ENCODE peak calls at places on chromosome X, in nine cellular contexts. T is K562, M is heart left ventricle, Z is lower leg skin, J is A549, G is HCT116, X is transverse colon, L is uterus, N is GM12892. V is an unnamed sample.

GRCh38 chrX:130079824-130080406 is 30.4 kb downstream of the ELF4 start:
- DNase-seq in G (peak), M (no peak), L (peak), Z (peak), N (no peak), X (peak), J (peak), T (peak), V (peak)

GRCh38 chrX:100895365-100896075 is 21.4 kb upstream of the NOX1 start:
- DNase-seq in G (peak), J (no peak), L (no peak), T (no peak), M (no peak), X (peak), N (no peak), Z (no peak), V (no peak)

GRCh38 chrX:1877780-1878179 is 262.9 kb downstream of the ASMT start:
- DNase-seq in X (no peak), T (no peak), M (no peak), G (no peak), J (no peak), N (no peak), Z (no peak), L (no peak), V (no peak)

GRCh38 chrX:103688949-103689348 is 2.5 kb upstream of the MORF4L2 start:
- DNase-seq in X (no peak), N (no peak), T (peak), L (no peak), J (peak), M (no peak), Z (no peak), G (no peak), V (no peak)

GRCh38 chrX:152299787-152300186 is 151.3 kb downstream of the GABRA3 start:
- DNase-seq in N (no peak), X (no peak), Z (no peak), L (no peak), M (no peak), J (no peak), G (no peak), T (no peak), V (no peak)

GRCh38 chrX:112840382-112841113 is at the start of gene AMOT:
- DNase-seq in N (peak), M (peak), J (peak), Z (peak), T (peak), G (peak), L (peak), X (peak), V (peak)

GRCh38 chrX:150146271-150146888 is 208.1 kb upstream of the EOLA2 start:
- DNase-seq in Z (no peak), X (no peak), G (no peak), M (no peak), T (no peak), L (no peak), J (no peak), N (no peak), V (no peak)

GRCh38 chrX:49029876-49030275 is 13.3 kb downstream of the TFE3 start:
- DNase-seq in L (no peak), J (no peak), M (no peak), Z (no peak), G (peak), X (peak), T (peak), N (no peak), V (no peak)

GRCh38 chrX:9997524-9997923 is 30.4 kb downstream of the CLDN34 start:
- DNase-seq in L (no peak), Z (no peak), G (no peak), X (no peak), M (no peak), T (no peak), N (no peak), J (no peak), V (no peak)

GRCh38 chrX:125398959-125399440 is 79.3 kb downstream of the TEX13C start:
- DNase-seq in L (no peak), X (no peak), M (no peak), G (no peak), N (no peak), Z (no peak), J (no peak), T (peak), V (no peak)

GRCh38 chrX:10050481-10050880 is 83.3 kb downstream of the CLDN34 start:
- DNase-seq in J (no peak), Z (peak), T (no peak), M (no peak), G (no peak), X (no peak), N (no peak), L (no peak), V (no peak)

GRCh38 chrX:107729558-107730297 is 45.9 kb downstream of the TSC22D3 start:
- DNase-seq in X (no peak), M (peak), G (no peak), N (no peak), Z (no peak), T (no peak), L (peak), J (no peak), V (no peak)

GRCh38 chrX:1945879-1946278 is 331.0 kb downstream of the ASMT start:
- DNase-seq in L (no peak), J (no peak), M (no peak), T (no peak), G (no peak), X (no peak), N (no peak), Z (peak), V (no peak)

GRCh38 chrX:27599928-27600327 is 9.8 kb downstream of the DCAF8L2 start:
- DNase-seq in T (no peak), L (no peak), G (no peak), M (no peak), X (no peak), J (peak), Z (no peak), N (no peak), V (peak)

GRCh38 chrX:63581390-63581789 is 203.6 kb downstream of the ARHGEF9 start:
- DNase-seq in G (no peak), J (no peak), L (no peak), X (no peak), N (no peak), Z (no peak), T (no peak), M (no peak), V (no peak)

GRCh38 chrX:110146521-110146920 is 143.6 kb downstream of the TMEM164 start:
- DNase-seq in N (no peak), J (peak), G (peak), T (peak), X (peak), M (no peak), L (peak), Z (no peak), V (no peak)

GRCh38 chrX:13053171-13053570 is 8.8 kb upstream of the FAM9C start:
- DNase-seq in J (no peak), N (no peak), T (no peak), Z (no peak), L (no peak), M (no peak), G (no peak), X (no peak), V (no peak)

GRCh38 chrX:83906921-83907320 is 46.0 kb downstream of the CYLC1 start:
- DNase-seq in J (no peak), L (no peak), N (no peak), G (no peak), M (no peak), Z (no peak), X (no peak), T (no peak), V (no peak)

GRCh38 chrX:3094261-3094660 is 53.0 kb downstream of the ARSF start:
- DNase-seq in J (peak), X (peak), T (no peak), L (no peak), Z (no peak), G (peak), M (no peak), N (no peak), V (no peak)

GRCh38 chrX:139429913-139430312 is 100.6 kb upstream of the F9 start:
- DNase-seq in G (no peak), N (no peak), T (no peak), X (no peak), Z (no peak), J (no peak), L (no peak), M (no peak), V (no peak)

GRCh38 chrX:2691543-2692220 is 587 bp downstream of the CD99 start:
- DNase-seq in L (peak), M (peak), X (peak), J (peak), Z (peak), T (peak), N (no peak), G (no peak), V (no peak)

GRCh38 chrX:2342281-2342688 is 158.5 kb downstream of the DHRSX start:
- DNase-seq in X (no peak), L (no peak), J (no peak), Z (peak), N (no peak), M (peak), T (no peak), G (no peak), V (no peak)

GRCh38 chrX:150450519-150451177 is 87.5 kb downstream of the MAMLD1 start:
- DNase-seq in M (no peak), N (no peak), J (no peak), G (no peak), T (no peak), Z (peak), X (no peak), L (no peak), V (no peak)

GRCh38 chrX:25011589-25012432 is 4.0 kb downstream of the ARX start:
- DNase-seq in X (no peak), T (no peak), M (no peak), Z (no peak), L (no peak), G (no peak), J (no peak), N (no peak), V (no peak)

GRCh38 chrX:129495941-129496340 is 27.3 kb downstream of the SMARCA1 start:
- DNase-seq in T (no peak), N (no peak), G (no peak), L (no peak), M (no peak), J (no peak), Z (no peak), X (no peak), V (no peak)

GRCh38 chrX:127762663-127763062 is 289.5 kb downstream of the ACTRT1 start:
- DNase-seq in G (no peak), J (no peak), M (no peak), X (no peak), Z (no peak), N (no peak), T (no peak), L (no peak), V (no peak)

GRCh38 chrX:41090568-41091238 is 5.5 kb downstream of the USP9X start:
- DNase-seq in Z (no peak), G (no peak), X (no peak), M (no peak), T (no peak), N (no peak), J (no peak), L (no peak), V (no peak)
- TF ChIP-seq POLR2A in Z (no peak), G (no peak), X (no peak), M (no peak), T (no peak), N (no peak), J (no peak), L (no peak), V (no peak)

DNA sequence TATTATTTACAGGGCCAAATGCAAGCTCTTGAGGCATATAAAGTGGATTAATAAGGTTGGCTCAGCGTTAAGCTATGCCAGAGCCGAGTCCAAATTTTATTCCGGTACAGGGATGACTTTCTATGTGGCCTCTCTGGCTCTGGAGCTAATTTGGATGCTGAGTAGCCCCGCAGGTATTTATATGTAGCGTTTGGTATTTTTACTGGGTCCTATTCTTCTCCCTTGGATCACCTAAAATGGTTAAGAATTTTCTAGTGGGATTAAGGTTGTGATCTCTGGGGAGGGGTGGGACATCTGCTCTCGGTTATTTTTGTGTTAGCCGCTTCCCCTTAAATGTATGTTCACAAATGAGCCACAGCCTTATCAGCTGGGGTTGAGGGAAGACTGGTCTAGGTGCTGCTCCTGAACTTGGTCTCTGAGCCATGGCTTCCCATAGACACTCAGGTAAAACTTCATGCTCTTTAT is 49.4 kb downstream of the FHL1 start:
- DNase-seq in T (no peak), X (no peak), N (no peak), G (no peak), Z (no peak), L (no peak), M (no peak), J (no peak), V (no peak)
- TF ChIP-seq POLR2A in T (no peak), X (peak), N (no peak), G (no peak), Z (no peak), L (no peak), M (no peak), J (no peak), V (no peak)

DNA sequence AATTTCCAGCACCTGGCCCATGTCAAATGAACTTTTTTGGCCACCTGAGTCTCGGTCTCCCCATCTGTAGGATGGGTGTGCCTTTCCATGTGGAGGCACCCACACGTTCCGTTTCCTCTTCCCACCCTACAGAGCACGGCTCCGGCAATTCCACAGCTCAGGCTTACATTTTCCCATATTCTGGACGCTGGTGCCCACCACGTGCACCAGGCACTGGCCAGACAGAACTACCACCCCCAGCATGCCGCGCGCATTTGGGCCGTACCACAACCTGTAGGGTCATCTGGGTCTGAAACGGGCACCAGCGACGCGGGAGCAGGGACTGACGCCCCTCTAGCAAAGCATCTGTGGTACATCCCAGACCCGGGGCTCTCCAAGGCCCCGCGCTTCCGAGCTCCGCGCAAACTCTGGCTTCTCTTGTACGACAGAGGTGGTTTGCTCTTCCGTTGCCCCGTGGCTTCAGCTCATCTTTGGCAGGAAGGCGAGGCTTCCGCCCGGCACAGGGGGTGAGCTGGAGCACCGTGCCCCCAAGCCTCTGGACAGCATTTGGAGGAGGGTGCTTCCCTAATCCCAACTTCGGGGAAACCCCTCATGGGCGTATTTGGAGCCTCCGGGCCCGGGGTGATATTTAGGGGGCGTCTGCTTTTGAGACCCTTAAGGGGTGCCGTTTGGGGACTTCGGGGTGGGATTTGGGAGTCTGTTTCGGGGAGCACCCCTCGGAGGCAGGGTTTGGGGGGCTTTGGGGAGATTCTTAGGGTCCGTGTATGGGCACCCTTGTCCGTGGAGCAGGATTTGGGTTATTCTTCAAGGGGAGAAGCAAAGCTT is 3.0 kb upstream of the UBA1 start:
- DNase-seq in Z (peak), N (peak), G (peak), L (peak), T (peak), X (peak), M (peak), J (peak), V (peak)
- TF ChIP-seq POLR2A in Z (no peak), N (peak), G (peak), L (no peak), T (peak), X (peak), M (no peak), J (peak), V (peak)

DNA sequence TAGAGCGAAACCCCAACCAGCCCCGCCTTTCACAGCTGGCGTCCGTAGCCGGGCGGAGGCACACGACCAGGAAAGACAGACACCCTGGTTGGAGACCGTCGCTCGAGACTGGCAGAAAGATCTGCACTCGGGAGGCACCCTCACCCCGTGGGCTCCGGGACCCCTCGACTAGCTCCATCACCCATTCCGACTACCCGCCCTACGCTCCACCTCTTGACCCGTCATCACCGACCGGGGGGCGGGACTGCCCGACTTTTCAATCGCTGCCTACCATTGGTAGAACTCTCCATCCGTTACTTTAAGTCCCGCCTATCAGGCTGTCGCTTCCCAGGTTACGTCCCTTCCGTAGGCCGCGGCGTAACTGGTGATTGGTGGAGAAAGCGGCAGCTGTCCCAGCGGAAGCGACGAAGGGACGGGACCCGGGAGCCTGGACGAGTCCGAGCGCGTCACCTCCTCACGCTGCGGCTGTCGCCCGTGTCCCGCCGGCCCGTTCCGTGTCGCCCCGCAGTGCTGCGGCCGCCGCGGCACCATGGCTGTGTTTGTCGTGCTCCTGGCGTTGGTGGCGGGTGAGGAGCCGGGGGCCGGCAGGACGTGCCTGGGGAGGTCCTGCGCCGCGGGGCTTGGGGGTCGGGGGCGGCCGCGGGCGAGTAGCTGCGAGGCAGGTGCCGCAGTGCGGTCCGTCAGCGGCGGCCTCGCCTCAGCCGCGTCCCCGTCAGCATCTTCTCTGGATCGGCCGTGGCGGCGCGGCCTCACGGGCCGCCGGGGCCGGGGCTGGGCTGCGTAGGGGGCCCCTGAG is at the start of gene ATP6AP2:
- DNase-seq in N (peak), J (peak), M (peak), Z (peak), L (peak), G (peak), T (peak), X (peak), V (peak)
- TF ChIP-seq POLR2A in N (peak), J (peak), M (peak), Z (no peak), L (peak), G (no peak), T (peak), X (peak), V (peak)

GRCh38 chrX:47612418-47612817 is 7.2 kb downstream of the SYN1 start:
- DNase-seq in N (no peak), G (no peak), X (no peak), J (no peak), T (no peak), Z (no peak), L (no peak), M (no peak), V (no peak)
- TF ChIP-seq POLR2A in N (no peak), G (no peak), X (no peak), J (no peak), T (no peak), Z (no peak), L (no peak), M (no peak), V (no peak)

GRCh38 chrX:30653415-30654131 is at the start of gene GK:
- DNase-seq in M (peak), X (peak), G (no peak), Z (peak), J (no peak), N (no peak), L (no peak), T (peak), V (no peak)
- TF ChIP-seq POLR2A in M (no peak), X (no peak), G (no peak), Z (no peak), J (no peak), N (no peak), L (no peak), T (no peak), V (no peak)

DNA sequence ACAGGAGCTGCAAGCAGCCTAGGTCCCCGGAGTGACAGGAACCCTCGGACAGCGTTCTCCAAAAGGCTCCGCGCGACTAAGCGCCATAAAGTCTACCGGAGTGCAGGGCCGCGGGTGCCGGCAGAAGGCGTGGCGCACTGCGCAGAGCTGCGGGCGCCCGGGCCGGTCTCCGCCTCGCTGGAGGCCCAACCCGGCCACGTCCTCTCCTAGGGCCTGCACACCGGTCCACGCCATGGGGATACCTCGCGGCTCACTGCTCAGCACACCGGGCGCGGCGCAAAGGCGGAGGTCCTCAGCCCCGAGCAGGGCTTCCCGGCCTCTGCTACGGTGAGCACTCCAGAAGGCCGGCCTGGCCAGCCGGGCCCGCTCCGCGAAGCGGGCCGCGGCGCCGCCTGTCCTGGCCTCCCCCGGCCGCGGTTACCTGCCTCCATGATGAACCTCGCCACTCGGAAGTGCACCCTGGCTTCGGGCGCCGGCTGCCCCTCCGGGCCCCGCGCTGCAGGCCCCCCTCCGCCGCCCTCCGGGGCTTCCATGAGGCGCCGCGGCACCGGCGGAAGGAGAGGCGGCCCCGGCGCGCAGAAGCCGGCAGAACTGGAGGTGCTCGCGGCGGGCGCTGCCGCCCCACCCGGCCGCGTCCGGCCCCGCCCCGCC is at the start of gene CCNQ:
- DNase-seq in M (peak), Z (no peak), L (no peak), X (peak), J (no peak), T (peak), G (no peak), N (no peak), V (no peak)
- TF ChIP-seq POLR2A in M (no peak), Z (no peak), L (no peak), X (peak), J (peak), T (no peak), G (no peak), N (peak), V (peak)

GRCh38 chrX:54999717-55000598 is at the start of gene APEX2:
- DNase-seq in X (peak), J (peak), T (peak), Z (peak), M (peak), N (peak), L (peak), G (peak), V (peak)
- TF ChIP-seq POLR2A in X (peak), J (peak), T (peak), Z (no peak), M (no peak), N (peak), L (peak), G (peak), V (peak)

DNA sequence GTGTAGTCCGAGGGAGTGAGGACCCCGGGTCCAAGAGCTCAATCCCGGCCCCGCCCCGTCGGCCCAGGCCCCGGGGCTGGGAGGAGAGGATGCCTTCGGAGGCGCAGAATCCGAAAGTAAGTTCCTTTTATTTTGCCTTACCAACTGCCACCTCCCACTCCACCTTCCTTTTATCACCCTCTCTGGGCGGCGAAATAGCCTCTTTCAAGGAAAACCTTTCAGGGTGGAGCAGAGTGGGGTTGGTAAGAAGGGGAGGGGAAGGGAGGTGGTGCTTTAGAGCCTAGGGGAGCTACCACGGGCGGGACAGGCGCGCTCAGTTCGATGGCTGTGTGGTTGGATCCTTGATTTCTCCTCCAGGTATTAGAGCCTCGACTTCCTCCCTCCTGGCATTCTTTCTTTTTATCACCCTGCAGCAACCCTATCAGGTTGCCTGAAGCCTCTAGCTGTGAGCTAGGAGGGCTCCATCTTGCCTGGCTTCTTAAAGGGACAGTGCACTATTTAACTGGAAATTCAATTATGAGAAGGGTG is 191.2 kb downstream of the RRAGB start:
- DNase-seq in N (no peak), L (no peak), G (no peak), T (no peak), Z (peak), X (peak), J (peak), M (peak), V (no peak)
- TF ChIP-seq POLR2A in N (no peak), L (no peak), G (no peak), T (no peak), Z (no peak), X (peak), J (no peak), M (no peak), V (no peak)

V was measured in H54.